ENCODE peak calls at places on chromosomes 3 and 15, in five cellular contexts. One of them, this sample, is unnamed.

GRCh38 chr15:59976480-59976879 is 27.6 kb upstream of the FOXB1 start:
- DNase-seq in mammary epithelial cell: no peak
- DNase-seq in heart right ventricle: no peak
- DNase-seq in upper lobe of right lung: no peak
- DNase-seq in sigmoid colon: no peak
- DNase-seq in this sample: no peak

GRCh38 chr3:78360849-78361248 is 1321.0 kb downstream of the ROBO2 start:
- DNase-seq in upper lobe of right lung: no peak
- DNase-seq in heart right ventricle: no peak
- DNase-seq in mammary epithelial cell: no peak
- DNase-seq in sigmoid colon: no peak
- DNase-seq in this sample: no peak

GRCh38 chr3:29137601-29138000 is 143.3 kb upstream of the RBMS3 start:
- DNase-seq in heart right ventricle: no peak
- DNase-seq in upper lobe of right lung: no peak
- DNase-seq in mammary epithelial cell: peak
- DNase-seq in sigmoid colon: no peak
- DNase-seq in this sample: no peak

GRCh38 chr3:160448845-160449659 is 534 bp downstream of the TRIM59 start:
- DNase-seq in sigmoid colon: peak
- DNase-seq in upper lobe of right lung: no peak
- DNase-seq in mammary epithelial cell: no peak
- DNase-seq in heart right ventricle: peak
- DNase-seq in this sample: no peak

GRCh38 chr3:187629711-187630110 is 40.5 kb downstream of the SST start:
- DNase-seq in upper lobe of right lung: no peak
- DNase-seq in mammary epithelial cell: peak
- DNase-seq in sigmoid colon: no peak
- DNase-seq in heart right ventricle: no peak
- DNase-seq in this sample: no peak

GRCh38 chr3:188446791-188447190 is 292.8 kb downstream of the LPP start:
- DNase-seq in upper lobe of right lung: no peak
- DNase-seq in mammary epithelial cell: no peak
- DNase-seq in sigmoid colon: no peak
- DNase-seq in heart right ventricle: no peak
- DNase-seq in this sample: no peak

GRCh38 chr3:149388001-149388435 is 10.6 kb upstream of the TM4SF1 start:
- DNase-seq in heart right ventricle: no peak
- DNase-seq in upper lobe of right lung: no peak
- DNase-seq in sigmoid colon: no peak
- DNase-seq in mammary epithelial cell: peak
- DNase-seq in this sample: no peak

GRCh38 chr3:38964646-38965045 is 87.1 kb downstream of the SCN11A start:
- DNase-seq in mammary epithelial cell: no peak
- DNase-seq in sigmoid colon: no peak
- DNase-seq in heart right ventricle: no peak
- DNase-seq in upper lobe of right lung: no peak
- DNase-seq in this sample: no peak

GRCh38 chr15:58840048-58840447 is 68.9 kb downstream of the MINDY2 start:
- DNase-seq in heart right ventricle: no peak
- DNase-seq in sigmoid colon: no peak
- DNase-seq in upper lobe of right lung: no peak
- DNase-seq in mammary epithelial cell: peak
- DNase-seq in this sample: no peak

GRCh38 chr15:71752604-71753289 is 57.6 kb upstream of the NR2E3 start:
- DNase-seq in heart right ventricle: no peak
- DNase-seq in upper lobe of right lung: no peak
- DNase-seq in mammary epithelial cell: peak
- DNase-seq in sigmoid colon: no peak
- DNase-seq in this sample: no peak

GRCh38 chr15:52730163-52730562 is 51.0 kb upstream of the ATOSA start:
- DNase-seq in mammary epithelial cell: peak
- DNase-seq in heart right ventricle: no peak
- DNase-seq in upper lobe of right lung: no peak
- DNase-seq in sigmoid colon: no peak
- DNase-seq in this sample: no peak

GRCh38 chr3:156474560-156475389 is 80.1 kb downstream of the SSR3 start:
- DNase-seq in heart right ventricle: no peak
- DNase-seq in upper lobe of right lung: no peak
- DNase-seq in sigmoid colon: no peak
- DNase-seq in mammary epithelial cell: no peak
- DNase-seq in this sample: no peak

GRCh38 chr3:3552741-3553140 is 246.5 kb upstream of the LRRN1 start:
- DNase-seq in upper lobe of right lung: no peak
- DNase-seq in heart right ventricle: no peak
- DNase-seq in sigmoid colon: no peak
- DNase-seq in mammary epithelial cell: peak
- DNase-seq in this sample: no peak

GRCh38 chr15:62647195-62647865 is 395.2 kb upstream of the TPM1 start:
- DNase-seq in upper lobe of right lung: no peak
- DNase-seq in mammary epithelial cell: peak
- DNase-seq in sigmoid colon: no peak
- DNase-seq in heart right ventricle: no peak
- DNase-seq in this sample: no peak

GRCh38 chr15:43465105-43465504 is 27.9 kb downstream of the TP53BP1 start:
- DNase-seq in heart right ventricle: no peak
- DNase-seq in mammary epithelial cell: peak
- DNase-seq in sigmoid colon: no peak
- DNase-seq in upper lobe of right lung: no peak
- DNase-seq in this sample: no peak

GRCh38 chr3:54785976-54786375 is 141.9 kb downstream of the LRTM1 start:
- DNase-seq in upper lobe of right lung: no peak
- DNase-seq in sigmoid colon: no peak
- DNase-seq in heart right ventricle: no peak
- DNase-seq in mammary epithelial cell: no peak
- DNase-seq in this sample: no peak

DNA sequence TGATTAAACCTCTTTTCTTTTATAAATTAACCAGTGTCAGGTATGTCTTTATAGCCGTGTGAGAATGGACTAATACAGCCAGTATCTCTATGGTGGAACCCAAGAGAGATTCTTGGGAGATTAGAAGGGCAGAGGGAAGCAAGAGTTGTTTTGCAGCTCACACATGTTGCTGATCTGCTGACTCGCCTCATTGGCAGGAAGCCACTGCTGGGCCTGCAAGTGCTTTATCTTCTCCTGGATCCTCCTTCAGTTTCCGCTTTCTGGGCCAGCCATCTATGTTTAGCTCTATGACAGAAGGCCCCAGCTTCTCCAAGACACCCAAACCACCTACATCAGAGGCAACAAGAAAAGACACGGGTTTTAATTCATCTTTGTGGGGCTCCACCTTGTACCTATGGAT is 23.4 kb upstream of the GALNT15 start:
- DNase-seq in upper lobe of right lung: no peak
- DNase-seq in mammary epithelial cell: peak
- DNase-seq in sigmoid colon: peak
- DNase-seq in heart right ventricle: peak
- DNase-seq in this sample: peak
- H3K27ac ChIP-seq in upper lobe of right lung: no peak
- H3K27ac ChIP-seq in mammary epithelial cell: no peak
- H3K27ac ChIP-seq in sigmoid colon: peak
- H3K27ac ChIP-seq in heart right ventricle: no peak
- H3K27ac ChIP-seq in this sample: peak

DNA sequence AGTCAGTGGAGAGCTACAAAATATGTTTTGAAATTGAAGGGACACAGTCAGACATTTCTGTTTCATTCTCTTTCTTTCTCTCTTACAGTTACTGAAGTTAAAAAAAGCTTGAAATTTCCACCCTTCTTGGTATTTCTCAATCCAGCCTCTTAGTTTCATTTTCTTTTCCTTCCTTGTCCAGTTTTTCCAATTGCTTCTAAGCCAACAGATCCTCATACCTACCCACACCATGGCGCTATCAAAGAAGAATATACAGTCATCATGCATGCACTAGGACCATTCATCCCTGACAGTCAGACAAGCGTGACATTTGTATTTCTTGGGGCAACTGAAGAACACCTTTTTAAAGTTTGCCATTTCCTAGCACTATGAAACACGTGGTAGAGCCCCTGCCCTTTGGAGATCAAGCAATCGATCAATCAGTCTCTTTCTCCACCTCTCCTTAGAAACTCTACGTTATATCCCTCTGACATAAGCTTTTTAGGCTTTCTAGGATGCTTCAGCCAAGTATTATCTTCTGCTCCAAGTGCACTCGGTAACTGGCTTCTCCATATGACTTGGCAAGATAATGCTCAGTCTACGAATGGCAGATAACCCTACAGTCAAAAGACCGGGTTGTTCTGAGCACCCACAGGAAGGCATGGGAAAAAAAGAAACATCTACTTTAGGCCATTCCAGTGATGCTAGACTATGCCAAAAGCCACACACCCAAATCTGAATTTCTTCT is 65.4 kb downstream of the FBN1 start:
- DNase-seq in upper lobe of right lung: no peak
- DNase-seq in heart right ventricle: no peak
- DNase-seq in sigmoid colon: no peak
- DNase-seq in mammary epithelial cell: no peak
- DNase-seq in this sample: no peak
- H3K27ac ChIP-seq in upper lobe of right lung: no peak
- H3K27ac ChIP-seq in heart right ventricle: no peak
- H3K27ac ChIP-seq in sigmoid colon: peak
- H3K27ac ChIP-seq in mammary epithelial cell: no peak
- H3K27ac ChIP-seq in this sample: peak

DNA sequence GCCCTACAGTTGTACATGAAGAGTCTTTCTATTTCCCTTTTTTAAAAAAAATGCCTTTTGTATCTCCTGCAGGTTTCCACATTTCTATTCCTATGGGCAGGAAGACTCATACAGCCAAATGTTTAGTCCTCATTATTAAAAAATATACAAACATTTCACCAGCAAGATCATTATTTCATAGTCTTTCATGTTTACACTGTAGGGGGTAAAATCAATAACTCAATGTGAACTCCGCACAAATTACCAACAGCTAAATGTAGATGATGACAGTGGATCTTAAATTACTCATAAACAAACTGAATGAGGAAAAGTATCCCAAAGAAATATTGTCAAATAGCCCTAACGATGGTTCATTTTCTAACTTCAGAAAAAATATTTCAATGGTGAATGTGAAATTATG is 99.5 kb downstream of the MAGI1 start:
- DNase-seq in sigmoid colon: no peak
- DNase-seq in heart right ventricle: no peak
- DNase-seq in upper lobe of right lung: no peak
- DNase-seq in mammary epithelial cell: no peak
- DNase-seq in this sample: no peak
- H3K27ac ChIP-seq in sigmoid colon: no peak
- H3K27ac ChIP-seq in heart right ventricle: no peak
- H3K27ac ChIP-seq in upper lobe of right lung: peak
- H3K27ac ChIP-seq in mammary epithelial cell: no peak
- H3K27ac ChIP-seq in this sample: no peak

GRCh38 chr3:112775011-112775742 is 71.5 kb downstream of the CD200R1L start:
- DNase-seq in sigmoid colon: no peak
- DNase-seq in mammary epithelial cell: no peak
- DNase-seq in upper lobe of right lung: no peak
- DNase-seq in heart right ventricle: no peak
- DNase-seq in this sample: no peak

GRCh38 chr3:112773864-112774263 is 72.8 kb downstream of the CD200R1L start:
- DNase-seq in mammary epithelial cell: peak
- DNase-seq in upper lobe of right lung: no peak
- DNase-seq in heart right ventricle: no peak
- DNase-seq in sigmoid colon: no peak
- DNase-seq in this sample: no peak

GRCh38 chr3:112776836-112777235 is 69.8 kb downstream of the CD200R1L start:
- DNase-seq in mammary epithelial cell: no peak
- DNase-seq in upper lobe of right lung: no peak
- DNase-seq in sigmoid colon: no peak
- DNase-seq in heart right ventricle: no peak
- DNase-seq in this sample: no peak

GRCh38 chr3:112776000-112776399 is 70.7 kb downstream of the CD200R1L start:
- DNase-seq in mammary epithelial cell: peak
- DNase-seq in upper lobe of right lung: no peak
- DNase-seq in heart right ventricle: no peak
- DNase-seq in sigmoid colon: no peak
- DNase-seq in this sample: no peak

GRCh38 chr3:112774293-112774926 is 72.3 kb downstream of the CD200R1L start:
- DNase-seq in mammary epithelial cell: peak
- DNase-seq in upper lobe of right lung: no peak
- DNase-seq in heart right ventricle: no peak
- DNase-seq in sigmoid colon: no peak
- DNase-seq in this sample: peak
- H3K27ac ChIP-seq in mammary epithelial cell: peak
- H3K27ac ChIP-seq in upper lobe of right lung: no peak
- H3K27ac ChIP-seq in heart right ventricle: no peak
- H3K27ac ChIP-seq in sigmoid colon: peak
- H3K27ac ChIP-seq in this sample: no peak

DNA sequence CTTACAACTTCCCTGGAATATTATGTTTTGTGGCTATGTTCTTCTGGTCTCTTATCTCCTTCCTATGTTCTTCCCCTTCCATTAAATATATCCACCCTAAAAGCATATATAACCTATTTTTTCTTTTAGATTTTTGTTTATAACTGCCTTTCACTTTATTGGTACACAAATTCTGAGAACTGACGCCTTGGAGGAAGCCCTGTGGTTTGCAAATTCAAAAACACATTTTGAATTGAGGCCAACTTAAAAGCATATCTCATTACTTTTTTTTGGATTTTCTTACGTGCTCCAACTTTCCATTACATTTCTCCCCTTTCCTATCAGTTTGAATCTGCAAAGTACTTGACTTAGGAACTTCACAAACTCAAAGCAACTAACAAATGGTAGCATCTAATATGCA is 15.3 kb upstream of the COLQ start:
- DNase-seq in heart right ventricle: no peak
- DNase-seq in sigmoid colon: no peak
- DNase-seq in mammary epithelial cell: no peak
- DNase-seq in upper lobe of right lung: no peak
- DNase-seq in this sample: no peak
- H3K27ac ChIP-seq in heart right ventricle: no peak
- H3K27ac ChIP-seq in sigmoid colon: no peak
- H3K27ac ChIP-seq in mammary epithelial cell: no peak
- H3K27ac ChIP-seq in upper lobe of right lung: no peak
- H3K27ac ChIP-seq in this sample: no peak

GRCh38 chr3:27632431-27633223 is 89.5 kb downstream of the EOMES start:
- DNase-seq in heart right ventricle: peak
- DNase-seq in sigmoid colon: peak
- DNase-seq in upper lobe of right lung: peak
- DNase-seq in mammary epithelial cell: peak
- DNase-seq in this sample: peak
- H3K27ac ChIP-seq in heart right ventricle: peak
- H3K27ac ChIP-seq in sigmoid colon: peak
- H3K27ac ChIP-seq in upper lobe of right lung: peak
- H3K27ac ChIP-seq in mammary epithelial cell: no peak
- H3K27ac ChIP-seq in this sample: peak

GRCh38 chr3:31016196-31016595 is 121.7 kb upstream of the GADL1 start:
- DNase-seq in heart right ventricle: no peak
- DNase-seq in mammary epithelial cell: no peak
- DNase-seq in sigmoid colon: no peak
- DNase-seq in upper lobe of right lung: no peak
- DNase-seq in this sample: no peak
- H3K27ac ChIP-seq in heart right ventricle: no peak
- H3K27ac ChIP-seq in mammary epithelial cell: no peak
- H3K27ac ChIP-seq in sigmoid colon: no peak
- H3K27ac ChIP-seq in upper lobe of right lung: no peak
- H3K27ac ChIP-seq in this sample: no peak